ENCODE peak calls at places on chromosomes 2 and 18, in four cellular contexts. S is GM12878, C is H1, J is Caco-2. W is an unnamed sample.

GRCh38 chr2:205931388-205931787 is 154.6 kb downstream of the INO80D start:
- DNase-seq in J (no peak), S (no peak), C (no peak), W (no peak)

GRCh38 chr2:8623958-8624591 is 57.8 kb upstream of the ID2 start:
- DNase-seq in C (no peak), S (no peak), J (no peak), W (no peak)

GRCh38 chr2:120205901-120206581 is 17.2 kb downstream of the TMEM185B start:
- DNase-seq in S (no peak), C (peak; percentile 93), J (peak; percentile 46), W (no peak)

GRCh38 chr2:219475278-219475677 is 23.4 kb upstream of the GMPPA start:
- DNase-seq in C (no peak), J (no peak), S (no peak), W (no peak)

GRCh38 chr2:105582952-105583660 is 161.6 kb upstream of the NCK2 start:
- DNase-seq in J (peak; percentile 32), S (no peak), C (no peak), W (no peak)

GRCh38 chr2:66813525-66813924 is 378.6 kb downstream of the MEIS1 start:
- DNase-seq in S (no peak), C (no peak), J (no peak), W (no peak)

GRCh38 chr18:59222341-59222740 is 2.4 kb downstream of the GRP start:
- DNase-seq in J (no peak), C (no peak), S (no peak), W (no peak)

GRCh38 chr18:13141209-13141608 is 77.4 kb upstream of the LDLRAD4 start:
- DNase-seq in J (no peak), C (no peak), S (no peak), W (no peak)

GRCh38 chr2:63780483-63781155 is 61.1 kb upstream of the UGP2 start:
- DNase-seq in C (no peak), S (no peak), J (no peak), W (no peak)

GRCh38 chr2:128403814-128404708 is 85.4 kb upstream of the HS6ST1 start:
- DNase-seq in J (no peak), S (no peak), C (no peak), W (no peak)

GRCh38 chr2:230924470-230925341 is at the start of gene GPR55:
- DNase-seq in J (no peak), C (peak; percentile 83), S (peak; percentile 56), W (no peak)

GRCh38 chr18:57970356-57971095 is 73.5 kb upstream of the NEDD4L start:
- DNase-seq in J (no peak), C (peak; percentile 83), S (no peak), W (no peak)

GRCh38 chr2:17857016-17857415 is 21.5 kb upstream of the KCNS3 start:
- DNase-seq in S (no peak), C (no peak), J (no peak), W (no peak)

GRCh38 chr2:31886700-31887099 is 124.1 kb downstream of the MEMO1 start:
- DNase-seq in S (no peak), J (peak; percentile 52), C (no peak), W (peak; percentile 7)

GRCh38 chr2:96249654-96250053 is 16.1 kb downstream of the TMEM127 start:
- DNase-seq in J (no peak), C (no peak), S (no peak), W (no peak)

GRCh38 chr18:14974088-14974487 is 226.1 kb downstream of the ANKRD30B start:
- DNase-seq in C (no peak), J (no peak), S (no peak), W (no peak)

GRCh38 chr2:5444854-5445253 is 247.3 kb upstream of the SOX11 start:
- DNase-seq in C (no peak), J (no peak), S (no peak), W (no peak)

GRCh38 chr2:30197570-30197969 is 33.8 kb upstream of the LBH start:
- DNase-seq in J (peak; percentile 44), S (no peak), C (no peak), W (no peak)
- TF ChIP-seq CTCF in J (no peak), S (no peak), C (peak; percentile 67), W (no peak)

GRCh38 chr2:133566967-133567645 is 1.2 kb downstream of the NCKAP5 start:
- DNase-seq in J (no peak), S (no peak), C (no peak), W (no peak)

GRCh38 chr2:133568172-133568571 is at the start of gene NCKAP5:
- DNase-seq in J (peak; percentile 60), C (no peak), S (no peak), W (no peak)

GRCh38 chr2:133569416-133569815 is 1.2 kb upstream of the NCKAP5 start:
- DNase-seq in S (no peak), J (no peak), C (no peak), W (no peak)

GRCh38 chr2:133570547-133570946 is 2.3 kb upstream of the NCKAP5 start:
- DNase-seq in C (no peak), J (no peak), S (no peak), W (no peak)

GRCh38 chr2:133568598-133568997 is 335 bp upstream of the NCKAP5 start:
- DNase-seq in J (no peak), C (no peak), S (no peak), W (no peak)
- H3K4me3 ChIP-seq in J (no peak overlapping the region), C (no peak overlapping the region), S (no peak overlapping the region), W (no peak overlapping the region)

DNA sequence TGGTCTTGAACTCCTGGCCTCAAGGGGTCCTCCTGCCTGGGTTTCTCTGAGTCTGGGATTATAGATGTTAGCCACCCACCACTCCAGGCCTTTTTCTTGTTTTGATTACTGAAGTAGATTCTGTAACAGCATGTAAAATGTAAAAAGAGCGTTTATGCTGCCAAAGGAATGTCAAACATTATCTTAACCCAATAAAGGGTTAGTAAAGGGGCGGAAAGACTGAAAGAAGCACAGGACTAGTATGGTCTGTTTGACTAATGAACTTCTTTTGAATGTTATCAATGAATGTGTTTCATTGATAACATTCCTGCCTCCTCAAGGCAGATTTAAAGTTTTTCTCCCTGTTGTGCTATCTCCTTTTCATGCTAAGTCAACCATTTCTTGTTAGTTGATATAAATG is 29.4 kb downstream of the GPD2 start:
- DNase-seq in S (no peak), C (no peak), J (peak; percentile 52), W (no peak)
- TF ChIP-seq CTCF in S (no peak), C (no peak), J (no peak), W (no peak)

DNA sequence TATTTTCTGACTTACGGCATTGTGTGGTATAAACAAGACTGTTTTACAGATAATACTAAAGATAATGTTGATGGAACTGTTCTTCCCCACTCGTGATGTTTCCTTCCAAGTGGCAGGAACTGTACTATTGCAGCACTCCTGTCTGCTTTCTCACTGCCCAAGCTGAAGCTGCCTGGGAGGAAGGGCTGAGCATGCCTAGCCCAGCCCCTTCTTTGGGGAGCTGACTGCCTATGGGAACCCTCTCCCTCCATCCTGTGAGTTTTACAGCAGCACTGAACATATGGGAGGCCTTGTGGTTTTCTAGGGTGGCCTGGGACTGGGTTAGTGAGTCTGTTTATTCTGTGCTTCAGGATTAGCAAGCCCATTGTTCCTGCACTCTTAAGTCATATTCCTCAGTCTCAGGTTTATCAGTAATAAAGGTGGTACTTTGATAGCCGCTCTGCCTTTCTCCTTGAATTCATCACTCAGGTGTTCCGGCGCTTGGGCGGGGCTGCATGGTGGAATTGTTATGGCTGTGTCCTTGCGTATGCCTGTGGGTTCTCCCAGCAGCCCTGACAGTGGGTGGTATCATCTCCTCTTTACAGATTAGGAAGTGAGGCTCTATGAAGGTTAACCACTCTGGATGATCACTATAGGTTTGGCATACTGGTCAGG is 379.7 kb downstream of the PTPRM start:
- DNase-seq in S (no peak), C (no peak), J (peak; percentile 10), W (no peak)
- H3K4me3 ChIP-seq in S (no peak overlapping the region), C (no peak overlapping the region), J (no peak overlapping the region), W (no peak overlapping the region)

W was measured in GM12864.